ENCODE peak calls at places on chromosomes 16 and 17, in ten cellular contexts. A is endodermal cell, P is endothelial cell of umbilical vein, X is GM12878, I is IMR-90, T is neural progenitor cell, R is PC-3, W is MM.1S, Z is fibroblast of lung, E is kidney. Q is an unnamed sample.

GRCh38 chr17:29622337-29623282 is at the start of gene CORO6:
- DNase-seq in I (peak), X (no peak), W (peak), E (peak), P (peak), T (peak), R (no peak), A (peak), Z (peak), Q (peak)

GRCh38 chr17:80393491-80393890 is 21.5 kb upstream of the ENDOV start:
- DNase-seq in X (no peak), W (no peak), R (no peak), E (no peak), P (no peak), Z (no peak), T (no peak), A (no peak), I (no peak), Q (no peak)

GRCh38 chr17:65183736-65184135 is 46.6 kb downstream of the RGS9 start:
- DNase-seq in T (peak), P (peak), A (peak), R (peak), W (no peak), Z (peak), E (no peak), I (peak), X (no peak), Q (no peak)

GRCh38 chr16:74862743-74863244 is 88.2 kb upstream of the FA2H start:
- DNase-seq in R (peak), E (no peak), Z (peak), X (peak), A (no peak), T (peak), W (peak), P (peak), I (peak), Q (no peak)

GRCh38 chr17:76925333-76925935 is 57.2 kb downstream of the MGAT5B start:
- DNase-seq in T (no peak), I (no peak), P (no peak), A (no peak), Z (no peak), W (no peak), E (no peak), X (no peak), R (no peak), Q (no peak)

GRCh38 chr16:10324210-10324609 is 61.7 kb upstream of the ATF7IP2 start:
- DNase-seq in X (no peak), E (no peak), Z (no peak), T (no peak), R (no peak), A (no peak), W (no peak), I (no peak), P (no peak), Q (no peak)

GRCh38 chr16:2429771-2430663 is 770 bp downstream of the CCNF start:
- DNase-seq in A (peak), Z (peak), I (peak), R (peak), X (no peak), E (no peak), P (peak), W (peak), T (peak), Q (peak)

GRCh38 chr17:48561894-48562810 is 16.0 kb downstream of the HOXB4 start:
- DNase-seq in P (no peak), R (peak), X (peak), A (no peak), T (no peak), W (no peak), Z (no peak), I (peak), E (peak), Q (no peak)

GRCh38 chr16:89922884-89923639 is at the start of gene TUBB3:
- DNase-seq in A (peak), E (peak), X (no peak), W (peak), Z (peak), T (peak), R (peak), P (peak), I (peak), Q (peak)

GRCh38 chr16:86157616-86158247 is 258.8 kb downstream of the IRF8 start:
- DNase-seq in R (no peak), X (no peak), I (peak), A (no peak), E (no peak), T (no peak), P (no peak), W (no peak), Z (peak), Q (no peak)

GRCh38 chr17:77459018-77459755 is 318.4 kb downstream of the SEC14L1 start:
- DNase-seq in R (no peak), W (no peak), E (no peak), X (no peak), Z (no peak), P (no peak), I (no peak), T (no peak), A (no peak), Q (no peak)

GRCh38 chr17:2083613-2084128 is 28.8 kb downstream of the HIC1 start:
- DNase-seq in E (no peak), W (no peak), Z (no peak), X (peak), T (no peak), R (no peak), A (no peak), P (peak), I (no peak), Q (no peak)

DNA sequence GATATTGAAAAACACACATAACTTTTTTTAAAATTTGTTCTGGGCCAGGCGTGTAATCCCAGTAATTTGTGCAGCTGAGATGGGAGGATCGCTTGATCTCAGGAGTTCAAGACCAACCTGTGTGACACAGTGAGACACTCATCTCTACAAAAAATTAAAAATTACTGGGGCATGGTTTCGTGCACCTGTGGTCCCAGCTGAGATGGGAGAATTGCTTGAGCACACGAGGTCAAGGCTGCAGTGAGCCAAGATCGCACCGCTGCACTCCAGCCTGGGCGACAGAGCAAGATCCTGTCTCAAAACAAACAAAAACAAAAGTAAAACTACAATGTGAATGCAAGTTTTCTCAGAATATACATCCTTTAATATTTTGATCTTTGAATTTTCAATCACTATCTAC is 15.1 kb downstream of the C16orf54 start:
- DNase-seq in P (no peak), Z (no peak), I (no peak), R (no peak), W (peak), T (no peak), X (no peak), A (no peak), E (no peak), Q (no peak)
- H3K27ac ChIP-seq in P (no peak), Z (no peak), I (no peak), R (no peak), W (peak), T (no peak), X (peak), A (no peak), E (no peak), Q (no peak)

DNA sequence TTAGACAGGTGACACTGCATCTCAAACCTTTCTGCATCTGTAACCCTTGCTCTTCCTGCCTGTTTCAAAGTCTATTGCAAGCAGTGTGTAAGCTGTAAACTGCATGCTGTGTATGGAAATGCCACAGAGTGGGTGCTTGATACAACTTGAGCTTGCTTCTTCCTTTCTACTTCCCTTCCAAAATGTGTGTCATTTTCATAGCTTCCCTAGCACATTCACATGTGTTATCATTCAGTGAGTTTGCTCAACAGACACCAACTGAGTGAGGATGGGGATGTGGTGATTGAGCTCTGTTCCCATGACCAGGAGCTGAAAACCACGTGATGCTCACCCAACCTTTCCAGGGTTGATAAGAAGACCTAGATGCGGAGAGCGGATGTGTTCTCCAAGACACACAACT is 111.1 kb downstream of the VAT1L start:
- DNase-seq in T (no peak), A (no peak), I (no peak), W (no peak), X (no peak), P (no peak), Z (no peak), E (no peak), R (no peak), Q (no peak)
- TF ChIP-seq CTCF in T (no peak), A (no peak), I (no peak), W (no peak), X (no peak), P (no peak), Z (no peak), E (no peak), R (no peak), Q (no peak)

GRCh38 chr16:50369133-50369804 is 481 bp upstream of the BRD7 start:
- DNase-seq in X (no peak), P (peak), T (no peak), R (no peak), Z (no peak), A (no peak), W (no peak), E (no peak), I (no peak), Q (no peak)

GRCh38 chr16:50371936-50372595 is 3.3 kb upstream of the BRD7 start:
- DNase-seq in W (no peak), A (peak), X (no peak), T (peak), P (no peak), R (no peak), I (no peak), Z (no peak), E (no peak), Q (no peak)

GRCh38 chr16:50372611-50373344 is 4.0 kb upstream of the BRD7 start:
- DNase-seq in R (peak), T (no peak), Z (no peak), E (no peak), P (no peak), A (no peak), W (no peak), X (no peak), I (peak), Q (no peak)

GRCh38 chr16:50373345-50373701 is 4.5 kb upstream of the BRD7 start:
- DNase-seq in P (no peak), X (no peak), R (no peak), A (no peak), I (no peak), W (no peak), E (no peak), Z (no peak), T (no peak), Q (no peak)

GRCh38 chr16:50371036-50371716 is 2.4 kb upstream of the BRD7 start:
- DNase-seq in A (no peak), Z (no peak), T (no peak), P (no peak), W (no peak), X (no peak), I (no peak), R (no peak), E (no peak), Q (no peak)
- H3K9ac ChIP-seq in A (no peak), Z (no peak), T (no peak), P (no peak), W (no peak), X (no peak), I (no peak), R (no peak), E (no peak), Q (no peak)

GRCh38 chr16:84547539-84548058 is 43.1 kb upstream of the MEAK7 start:
- DNase-seq in X (no peak), P (no peak), A (no peak), R (no peak), E (no peak), Z (no peak), T (peak), W (no peak), I (no peak), Q (no peak)

GRCh38 chr16:84550096-84550495 is 45.6 kb upstream of the MEAK7 start:
- DNase-seq in P (no peak), T (no peak), Z (no peak), R (no peak), E (no peak), W (no peak), I (no peak), A (no peak), X (no peak), Q (no peak)

GRCh38 chr16:84546669-84547538 is 42.4 kb upstream of the MEAK7 start:
- DNase-seq in R (no peak), E (no peak), W (no peak), T (peak), X (no peak), A (no peak), Z (no peak), I (no peak), P (no peak), Q (no peak)

GRCh38 chr16:84548971-84549844 is 44.7 kb upstream of the MEAK7 start:
- DNase-seq in R (no peak), I (no peak), P (peak), Z (peak), W (no peak), T (no peak), X (no peak), E (peak), A (no peak), Q (no peak)

GRCh38 chr16:84548508-84548907 is 44.0 kb upstream of the MEAK7 start:
- DNase-seq in E (no peak), W (no peak), R (no peak), P (no peak), A (no peak), X (no peak), I (no peak), T (no peak), Z (no peak), Q (no peak)
- H3K27ac ChIP-seq in E (no peak), W (no peak), R (no peak), P (peak), A (peak), X (no peak), I (no peak), T (no peak), Z (no peak), Q (no peak)

GRCh38 chr16:53745753-53746258 is 41.9 kb downstream of the FTO start:
- DNase-seq in I (peak), T (no peak), X (no peak), A (no peak), R (peak), P (no peak), W (no peak), Z (peak), E (no peak), Q (no peak)
- TF ChIP-seq CTCF in I (peak), T (no peak), X (no peak), A (peak), R (peak), P (no peak), W (no peak), Z (no peak), E (no peak), Q (no peak)

GRCh38 chr17:45061606-45062205 is 589 bp downstream of the NMT1 start:
- DNase-seq in I (no peak), X (no peak), W (no peak), R (no peak), E (no peak), P (no peak), Z (no peak), T (no peak), A (no peak), Q (no peak)
- H3K9ac ChIP-seq in I (peak), X (peak), W (peak), R (peak), E (peak), P (peak), Z (peak), T (peak), A (peak), Q (peak)

Q was measured in colonic mucosa.